ENCODE peak calls at places on chromosomes 5 and 9, in eight cellular contexts. One of them, this sample, is unnamed.

GRCh38 chr9:113927277-113927676 is 51.2 kb downstream of the ZNF618 start:
- DNase-seq in nucleus accumbens: no peak
- DNase-seq in HTR-8/SVneo: no peak
- DNase-seq in activated CD8-positive, alpha-beta memory T cell treated with anti-CD3 and anti-CD28 coated beads for 24 hours: peak
- DNase-seq in left cardiac atrium: no peak
- DNase-seq in kidney tubule cell: no peak
- DNase-seq in sigmoid colon: no peak
- DNase-seq in AG09319: no peak
- DNase-seq in this sample: no peak

GRCh38 chr5:168818586-168818985 is 239.4 kb upstream of the PANK3 start:
- DNase-seq in left cardiac atrium: peak
- DNase-seq in kidney tubule cell: no peak
- DNase-seq in AG09319: no peak
- DNase-seq in HTR-8/SVneo: no peak
- DNase-seq in nucleus accumbens: no peak
- DNase-seq in sigmoid colon: no peak
- DNase-seq in activated CD8-positive, alpha-beta memory T cell treated with anti-CD3 and anti-CD28 coated beads for 24 hours: no peak
- DNase-seq in this sample: no peak

GRCh38 chr5:175494271-175495183 is 16.2 kb downstream of the SFXN1 start:
- DNase-seq in HTR-8/SVneo: no peak
- DNase-seq in sigmoid colon: no peak
- DNase-seq in activated CD8-positive, alpha-beta memory T cell treated with anti-CD3 and anti-CD28 coated beads for 24 hours: no peak
- DNase-seq in nucleus accumbens: no peak
- DNase-seq in kidney tubule cell: peak
- DNase-seq in AG09319: no peak
- DNase-seq in left cardiac atrium: no peak
- DNase-seq in this sample: no peak

GRCh38 chr9:87521834-87522233 is 24.2 kb downstream of the DAPK1 start:
- DNase-seq in nucleus accumbens: no peak
- DNase-seq in sigmoid colon: no peak
- DNase-seq in AG09319: no peak
- DNase-seq in HTR-8/SVneo: no peak
- DNase-seq in kidney tubule cell: no peak
- DNase-seq in activated CD8-positive, alpha-beta memory T cell treated with anti-CD3 and anti-CD28 coated beads for 24 hours: no peak
- DNase-seq in left cardiac atrium: no peak
- DNase-seq in this sample: no peak

GRCh38 chr9:134618163-134618822 is 23.3 kb upstream of the COL5A1 start:
- DNase-seq in sigmoid colon: peak
- DNase-seq in kidney tubule cell: no peak
- DNase-seq in HTR-8/SVneo: no peak
- DNase-seq in left cardiac atrium: peak
- DNase-seq in AG09319: no peak
- DNase-seq in nucleus accumbens: no peak
- DNase-seq in activated CD8-positive, alpha-beta memory T cell treated with anti-CD3 and anti-CD28 coated beads for 24 hours: no peak
- DNase-seq in this sample: no peak

GRCh38 chr5:151678713-151679112 is 8.0 kb downstream of the SPARC start:
- DNase-seq in sigmoid colon: peak
- DNase-seq in nucleus accumbens: no peak
- DNase-seq in AG09319: no peak
- DNase-seq in kidney tubule cell: no peak
- DNase-seq in HTR-8/SVneo: no peak
- DNase-seq in left cardiac atrium: no peak
- DNase-seq in activated CD8-positive, alpha-beta memory T cell treated with anti-CD3 and anti-CD28 coated beads for 24 hours: no peak
- DNase-seq in this sample: no peak

GRCh38 chr9:109705515-109705914 is 74.5 kb upstream of the PALM2AKAP2 start:
- DNase-seq in sigmoid colon: no peak
- DNase-seq in kidney tubule cell: peak
- DNase-seq in nucleus accumbens: no peak
- DNase-seq in AG09319: peak
- DNase-seq in left cardiac atrium: no peak
- DNase-seq in activated CD8-positive, alpha-beta memory T cell treated with anti-CD3 and anti-CD28 coated beads for 24 hours: no peak
- DNase-seq in HTR-8/SVneo: no peak
- DNase-seq in this sample: peak

GRCh38 chr5:39137391-39138181 is 63.4 kb upstream of the RICTOR start:
- DNase-seq in nucleus accumbens: no peak
- DNase-seq in sigmoid colon: no peak
- DNase-seq in AG09319: no peak
- DNase-seq in left cardiac atrium: no peak
- DNase-seq in kidney tubule cell: peak
- DNase-seq in activated CD8-positive, alpha-beta memory T cell treated with anti-CD3 and anti-CD28 coated beads for 24 hours: no peak
- DNase-seq in HTR-8/SVneo: no peak
- DNase-seq in this sample: peak

GRCh38 chr5:38465045-38465444 is 91.4 kb downstream of the LIFR start:
- DNase-seq in AG09319: peak
- DNase-seq in kidney tubule cell: no peak
- DNase-seq in HTR-8/SVneo: no peak
- DNase-seq in nucleus accumbens: no peak
- DNase-seq in left cardiac atrium: no peak
- DNase-seq in activated CD8-positive, alpha-beta memory T cell treated with anti-CD3 and anti-CD28 coated beads for 24 hours: no peak
- DNase-seq in sigmoid colon: no peak
- DNase-seq in this sample: no peak

GRCh38 chr9:73172811-73173210 is 21.1 kb downstream of the ANXA1 start:
- DNase-seq in left cardiac atrium: no peak
- DNase-seq in AG09319: no peak
- DNase-seq in HTR-8/SVneo: no peak
- DNase-seq in sigmoid colon: no peak
- DNase-seq in nucleus accumbens: no peak
- DNase-seq in kidney tubule cell: no peak
- DNase-seq in activated CD8-positive, alpha-beta memory T cell treated with anti-CD3 and anti-CD28 coated beads for 24 hours: no peak
- DNase-seq in this sample: no peak

GRCh38 chr5:1380011-1380817 is 35.3 kb upstream of the CLPTM1L start:
- DNase-seq in HTR-8/SVneo: no peak
- DNase-seq in AG09319: no peak
- DNase-seq in sigmoid colon: no peak
- DNase-seq in activated CD8-positive, alpha-beta memory T cell treated with anti-CD3 and anti-CD28 coated beads for 24 hours: peak
- DNase-seq in left cardiac atrium: peak
- DNase-seq in kidney tubule cell: peak
- DNase-seq in nucleus accumbens: peak
- DNase-seq in this sample: no peak

This sample was measured in PC-3.